ENCODE peak calls at places on chromosomes 2 and 18, in four cellular contexts. P, U, I and Q are unnamed samples.

GRCh38 chr2:185433824-185434223 is 304.8 kb upstream of the FSIP2 start:
- DNase-seq in P (no peak), U (no peak), I (peak), Q (no peak)

GRCh38 chr2:133566967-133567645 is 1.2 kb downstream of the NCKAP5 start:
- DNase-seq in I (peak), U (peak), P (no peak), Q (peak)

GRCh38 chr18:13207274-13207673 is 11.3 kb upstream of the LDLRAD4 start:
- DNase-seq in I (no peak), P (no peak), U (no peak), Q (no peak)

GRCh38 chr2:207993141-207993763 is 32.1 kb downstream of the PLEKHM3 start:
- DNase-seq in I (peak), U (no peak), P (no peak), Q (no peak)

GRCh38 chr18:79798346-79798998 is 734 bp downstream of the KCNG2 start:
- DNase-seq in I (no peak), U (peak), P (no peak), Q (no peak)

GRCh38 chr2:234218261-234219180 is 168.0 kb downstream of the SPP2 start:
- DNase-seq in U (no peak), P (no peak), I (no peak), Q (no peak)

GRCh38 chr18:6876646-6877045 is 147.1 kb downstream of the ARHGAP28 start:
- DNase-seq in I (peak), P (no peak), U (no peak), Q (no peak)

GRCh38 chr2:232626584-232626983 is 6.8 kb upstream of the EFHD1 start:
- DNase-seq in I (no peak), U (no peak), P (no peak), Q (no peak)

GRCh38 chr2:201643216-201643651 is at the start of gene TMEM237:
- DNase-seq in U (peak), I (no peak), P (peak), Q (peak)

GRCh38 chr2:191115801-191116200 is 35.0 kb downstream of the STAT4 start:
- DNase-seq in P (no peak), U (no peak), I (peak), Q (no peak)

GRCh38 chr18:21634588-21635199 is 22.6 kb downstream of the SNRPD1 start:
- DNase-seq in P (no peak), U (no peak), I (no peak), Q (no peak)

GRCh38 chr2:191222952-191223351 is 22.3 kb upstream of the MYO1B start:
- DNase-seq in I (peak), P (no peak), U (no peak), Q (no peak)

GRCh38 chr2:80037310-80037709 is 267.2 kb downstream of the LRRTM1 start:
- DNase-seq in P (no peak), U (no peak), I (no peak), Q (no peak)

GRCh38 chr2:48397846-48398245 is 132.1 kb upstream of the STON1 start:
- DNase-seq in P (no peak), U (no peak), I (no peak), Q (no peak)

GRCh38 chr2:1010373-1011017 is 59.8 kb downstream of the SNTG2 start:
- DNase-seq in I (no peak), P (no peak), U (no peak), Q (no peak)

GRCh38 chr2:169716938-169717690 is 16.5 kb upstream of the KLHL23 start:
- DNase-seq in P (no peak), I (no peak), U (no peak), Q (peak)

GRCh38 chr2:157302492-157303099 is 23.0 kb downstream of the ERMN start:
- DNase-seq in P (no peak), U (no peak), I (peak), Q (peak)

GRCh38 chr2:233823731-233824121 is 30.6 kb downstream of the HJURP start:
- DNase-seq in I (no peak), P (peak), U (no peak), Q (no peak)

GRCh38 chr2:3631161-3631850 is 26.7 kb upstream of the ALLC start:
- DNase-seq in U (peak), I (no peak), P (no peak), Q (no peak)

GRCh38 chr2:215615067-215615828 is 179.4 kb upstream of the FN1 start:
- DNase-seq in P (no peak), I (no peak), U (peak), Q (no peak)

GRCh38 chr18:47260138-47260923 is 8.9 kb upstream of the SKOR2 start:
- DNase-seq in P (no peak), I (peak), U (peak), Q (peak)

GRCh38 chr2:8230466-8230865 is 451.4 kb upstream of the ID2 start:
- DNase-seq in U (no peak), P (no peak), I (no peak), Q (no peak)

GRCh38 chr2:174076948-174077347 is 111.8 kb upstream of the SP3 start:
- DNase-seq in P (no peak), U (no peak), I (no peak), Q (no peak)

GRCh38 chr18:3067213-3068118 is 54.5 kb upstream of the LPIN2 start:
- DNase-seq in I (no peak), P (no peak), U (peak), Q (no peak)

GRCh38 chr2:4992226-4992625 is 700.0 kb upstream of the SOX11 start:
- DNase-seq in U (no peak), I (no peak), P (no peak), Q (no peak)

GRCh38 chr2:233990261-233990798 is 60.2 kb upstream of the SPP2 start:
- DNase-seq in U (no peak), P (no peak), I (no peak), Q (no peak)

GRCh38 chr18:22930089-22930713 is 2.9 kb upstream of the RBBP8 start:
- DNase-seq in P (peak), I (peak), U (no peak), Q (peak)

GRCh38 chr2:101150306-101151140 is 659 bp downstream of the TBC1D8 start:
- DNase-seq in U (peak), I (no peak), P (peak), Q (peak)

GRCh38 chr2:105518897-105519296 is 120.0 kb upstream of the FHL2 start:
- DNase-seq in I (no peak), P (no peak), U (no peak), Q (no peak)

GRCh38 chr2:217069263-217070042 is 209.6 kb upstream of the TNP1 start:
- DNase-seq in I (no peak), P (no peak), U (no peak), Q (no peak)